ENCODE peak calls at places on chromosomes 12 and 14, in five cellular contexts. L, H, X, O and G are unnamed samples.

GRCh38 chr12:114784526-114784925 is 100.6 kb upstream of the TBX3 start:
- DNase-seq in L (no peak), H (no peak), X (peak; percentile 52), O (no peak), G (no peak)

GRCh38 chr14:56811596-56812363 is 1.5 kb upstream of the OTX2 start:
- DNase-seq in L (no peak), H (no peak), X (no peak), O (no peak), G (no peak)

GRCh38 chr14:90645842-90646443 is 170.3 kb downstream of the TTC7B start:
- DNase-seq in L (peak; percentile 47), H (no peak), X (no peak), O (no peak), G (peak; percentile 98)

GRCh38 chr12:98999569-98999968 is 354.5 kb downstream of the APAF1 start:
- DNase-seq in L (no peak), H (no peak), X (no peak), O (no peak), G (no peak)

GRCh38 chr12:49550853-49551252 is 12.0 kb downstream of the KCNH3 start:
- DNase-seq in L (no peak), H (no peak), X (no peak), O (no peak), G (no peak)

GRCh38 chr14:52312872-52313492 is 1.1 kb upstream of the PTGER2 start:
- DNase-seq in L (peak; percentile 5), H (peak; percentile 62), X (no peak), O (no peak), G (no peak)

GRCh38 chr14:35808076-35808657 is 928 bp downstream of the RALGAPA1 start:
- DNase-seq in L (peak; percentile 45), H (peak; percentile 12), X (no peak), O (peak; percentile 80), G (no peak)

GRCh38 chr12:65670775-65671174 is 153.5 kb upstream of the HMGA2 start:
- DNase-seq in L (no peak), H (peak; percentile 28), X (no peak), O (no peak), G (no peak)

GRCh38 chr12:68896881-68897540 is 36.0 kb downstream of the CPM start:
- DNase-seq in L (no peak), H (peak; percentile 42), X (no peak), O (peak; percentile 71), G (no peak)

GRCh38 chr12:30098677-30099076 is 314.9 kb upstream of the TMTC1 start:
- DNase-seq in L (no peak), H (no peak), X (no peak), O (no peak), G (peak; percentile 42)

GRCh38 chr12:123671876-123672275 is 963 bp downstream of the TCTN2 start:
- DNase-seq in L (no peak), H (peak; percentile 64), X (no peak), O (no peak), G (peak; percentile 19)

GRCh38 chr12:56448860-56449621 is at the start of gene TIMELESS:
- DNase-seq in L (peak; percentile 95), H (peak; percentile 82), X (peak; percentile 88), O (peak; percentile 96), G (peak; percentile 92)

GRCh38 chr12:57203791-57204190 is 12.8 kb upstream of the NXPH4 start:
- DNase-seq in L (no peak), H (no peak), X (no peak), O (no peak), G (no peak)

GRCh38 chr12:67957383-67957782 is 31.9 kb upstream of the IFNG-AS1 start:
- DNase-seq in L (no peak), H (peak; percentile 34), X (no peak), O (no peak), G (no peak)

GRCh38 chr12:47767197-47767724 is 5.8 kb upstream of the SLC48A1 start:
- DNase-seq in L (peak; percentile 41), H (peak; percentile 65), X (no peak), O (peak; percentile 91), G (peak; percentile 52)

GRCh38 chr14:24296341-24297157 is 3.0 kb downstream of the DHRS1 start:
- DNase-seq in L (peak; percentile 87), H (peak; percentile 96), X (peak; percentile 78), O (peak; percentile 93), G (peak; percentile 62)

GRCh38 chr12:121793501-121793835 is at the start of gene RHOF:
- DNase-seq in L (peak; percentile 86), H (no peak), X (peak; percentile 47), O (peak; percentile 75), G (no peak)

GRCh38 chr14:74324945-74325361 is 22.2 kb upstream of the ABCD4 start:
- DNase-seq in L (peak; percentile 56), H (peak; percentile 53), X (no peak), O (peak; percentile 80), G (peak; percentile 16)

GRCh38 chr12:57771271-57771872 is 533 bp downstream of the METTL1 start:
- DNase-seq in L (peak; percentile 93), H (peak; percentile 92), X (peak; percentile 93), O (peak; percentile 98), G (peak; percentile 100)

GRCh38 chr12:112627851-112628250 is 163.7 kb upstream of the RPH3A start:
- DNase-seq in L (no peak), H (no peak), X (no peak), O (no peak), G (no peak)

GRCh38 chr14:100675664-100676063 is 51.0 kb upstream of the DLK1 start:
- DNase-seq in L (no peak), H (no peak), X (no peak), O (no peak), G (no peak)

GRCh38 chr14:103126873-103127304 is 3.6 kb downstream of the TNFAIP2 start:
- DNase-seq in L (peak; percentile 92), H (no peak), X (peak; percentile 71), O (no peak), G (no peak)

GRCh38 chr12:55019784-55020183 is at the start of gene NEUROD4:
- DNase-seq in L (peak; percentile 87), H (peak; percentile 64), X (peak; percentile 52), O (no peak), G (peak; percentile 33)

GRCh38 chr12:86193931-86194330 is 62.3 kb downstream of the MGAT4C start:
- DNase-seq in L (no peak), H (peak; percentile 32), X (no peak), O (no peak), G (no peak)

GRCh38 chr12:64077922-64078321 is 144.2 kb downstream of the KICS2 start:
- DNase-seq in L (no peak), H (no peak), X (no peak), O (no peak), G (no peak)

GRCh38 chr14:99936056-99936455 is 129.2 kb upstream of the EVL start:
- DNase-seq in L (no peak), H (no peak), X (no peak), O (no peak), G (no peak)

GRCh38 chr12:112370156-112370555 is 12.1 kb downstream of the HECTD4 start:
- DNase-seq in L (no peak), H (no peak), X (no peak), O (peak; percentile 9), G (no peak)

GRCh38 chr12:26906704-26907103 is 31.1 kb downstream of the INTS13 start:
- DNase-seq in L (no peak), H (no peak), X (no peak), O (no peak), G (peak; percentile 11)

GRCh38 chr12:108738165-108738564 is 6.8 kb upstream of the CORO1C start:
- DNase-seq in L (no peak), H (no peak), X (no peak), O (no peak), G (no peak)

GRCh38 chr14:59463773-59464650 is 1.2 kb downstream of the GPR135 start:
- DNase-seq in L (peak; percentile 50), H (no peak), X (peak; percentile 19), O (no peak), G (no peak)

GRCh38 chr12:75579552-75579951 is 68.1 kb upstream of the KRR1 start:
- DNase-seq in L (no peak), H (no peak), X (no peak), O (no peak), G (no peak)

GRCh38 chr14:38208825-38209562 is 1.3 kb downstream of the SSTR1 start:
- DNase-seq in L (peak; percentile 84), H (peak; percentile 53), X (no peak), O (no peak), G (no peak)

GRCh38 chr14:34620115-34620514 is 9.8 kb downstream of the SNX6 start:
- DNase-seq in L (no peak), H (no peak), X (no peak), O (no peak), G (no peak)

GRCh38 chr14:106843376-106843775 is 1317.0 kb downstream of the TMEM121 start:
- DNase-seq in L (no peak), H (no peak), X (no peak), O (peak; percentile 49), G (no peak)

GRCh38 chr14:106843951-106844483 is 1317.6 kb downstream of the TMEM121 start:
- DNase-seq in L (no peak), H (peak; percentile 5), X (peak; percentile 40), O (peak; percentile 67), G (peak; percentile 63)

GRCh38 chr14:106846218-106846617 is 1319.8 kb downstream of the TMEM121 start:
- DNase-seq in L (no peak), H (no peak), X (no peak), O (no peak), G (no peak)

GRCh38 chr14:106845286-106846087 is 1319.1 kb downstream of the TMEM121 start:
- DNase-seq in L (no peak), H (no peak), X (peak; percentile 29), O (peak; percentile 84), G (no peak)

GRCh38 chr14:106844608-106845285 is 1318.4 kb downstream of the TMEM121 start:
- DNase-seq in L (no peak), H (peak; percentile 18), X (peak; percentile 70), O (peak; percentile 86), G (peak; percentile 45)
- H3K4me3 ChIP-seq in L (no peak overlapping the region), H (peak overlapping the region; percentile 34), X (peak overlapping the region; percentile 47), O (peak overlapping the region; percentile 73), G (peak overlapping the region; percentile 56)

GRCh38 chr12:10214877-10215267 is 2.2 kb downstream of the GABARAPL1 start:
- DNase-seq in L (no peak), H (peak; percentile 66), X (peak; percentile 18), O (no peak), G (no peak)
- H3K4me3 ChIP-seq in L (peak overlapping the region; percentile 81), H (peak overlapping the region; percentile 83), X (peak overlapping the region; percentile 92), O (no peak overlapping the region), G (peak overlapping the region; percentile 84)

GRCh38 chr12:8028267-8028666 is 4.2 kb upstream of the FOXJ2 start:
- DNase-seq in L (no peak), H (no peak), X (no peak), O (no peak), G (no peak)
- H3K4me3 ChIP-seq in L (no peak overlapping the region), H (no peak overlapping the region), X (no peak overlapping the region), O (no peak overlapping the region), G (no peak overlapping the region)

DNA sequence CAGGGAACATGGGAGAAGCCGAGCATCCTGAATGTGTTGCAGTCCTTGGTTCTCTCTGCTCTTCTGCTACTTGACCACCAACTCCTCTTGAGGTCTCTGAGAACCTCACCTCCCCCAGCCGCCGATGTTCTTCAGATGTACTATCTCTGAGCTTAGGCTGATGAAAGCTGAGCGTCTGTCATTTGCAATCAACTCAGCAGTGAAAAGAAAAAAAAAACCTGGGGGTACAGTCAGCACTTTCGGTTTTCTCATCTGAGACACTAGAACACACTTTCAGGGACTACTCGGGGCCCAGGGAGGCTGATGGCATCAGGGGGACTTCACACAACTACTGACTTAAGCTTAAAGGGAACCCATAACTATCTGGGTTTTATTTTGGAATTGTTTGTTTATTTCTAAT is 9.6 kb upstream of the FLVCR2 start:
- DNase-seq in L (no peak), H (no peak), X (no peak), O (no peak), G (no peak)
- H3K4me3 ChIP-seq in L (no peak overlapping the region), H (no peak overlapping the region), X (no peak overlapping the region), O (no peak overlapping the region), G (no peak overlapping the region)

GRCh38 chr14:65180725-65181025 is 78.4 kb upstream of the MAX start:
- DNase-seq in L (no peak), H (no peak), X (no peak), O (no peak), G (no peak)
- H3K4me3 ChIP-seq in L (no peak overlapping the region), H (no peak overlapping the region), X (no peak overlapping the region), O (no peak overlapping the region), G (no peak overlapping the region)